ENCODE peak calls at places on chromosomes 5 and 9, in five cellular contexts. One of them, this sample, is unnamed.

GRCh38 chr9:95192631-95193030 is 124.9 kb downstream of the FANCC start:
- DNase-seq in 8988T: no peak
- DNase-seq in fibroblast of mammary gland: no peak
- DNase-seq in activated CD4-positive, alpha-beta T cell treated with anti-CD3 and anti-CD28 coated beads for 1 hour: no peak
- DNase-seq in AML-193: no peak
- DNase-seq in this sample: no peak

GRCh38 chr5:112975721-112976431 is 722 bp upstream of the DCP2 start:
- DNase-seq in 8988T: no peak
- DNase-seq in fibroblast of mammary gland: no peak
- DNase-seq in activated CD4-positive, alpha-beta T cell treated with anti-CD3 and anti-CD28 coated beads for 1 hour: no peak
- DNase-seq in AML-193: peak
- DNase-seq in this sample: no peak

GRCh38 chr9:21579209-21579608 is 97.1 kb upstream of the IFNE start:
- DNase-seq in 8988T: no peak
- DNase-seq in fibroblast of mammary gland: no peak
- DNase-seq in activated CD4-positive, alpha-beta T cell treated with anti-CD3 and anti-CD28 coated beads for 1 hour: no peak
- DNase-seq in AML-193: no peak
- DNase-seq in this sample: peak

GRCh38 chr5:73031839-73032238 is 76.0 kb downstream of the FCHO2 start:
- DNase-seq in 8988T: no peak
- DNase-seq in fibroblast of mammary gland: peak
- DNase-seq in activated CD4-positive, alpha-beta T cell treated with anti-CD3 and anti-CD28 coated beads for 1 hour: no peak
- DNase-seq in AML-193: no peak
- DNase-seq in this sample: peak

GRCh38 chr5:59661939-59662615 is 231.4 kb downstream of the PDE4D start:
- DNase-seq in 8988T: no peak
- DNase-seq in fibroblast of mammary gland: no peak
- DNase-seq in activated CD4-positive, alpha-beta T cell treated with anti-CD3 and anti-CD28 coated beads for 1 hour: no peak
- DNase-seq in AML-193: no peak
- DNase-seq in this sample: no peak

GRCh38 chr5:6743161-6743560 is 29.9 kb downstream of the TENT4A start:
- DNase-seq in 8988T: no peak
- DNase-seq in fibroblast of mammary gland: no peak
- DNase-seq in activated CD4-positive, alpha-beta T cell treated with anti-CD3 and anti-CD28 coated beads for 1 hour: no peak
- DNase-seq in AML-193: no peak
- DNase-seq in this sample: no peak

GRCh38 chr5:5178580-5178979 is 38.5 kb downstream of the ADAMTS16 start:
- DNase-seq in 8988T: no peak
- DNase-seq in fibroblast of mammary gland: no peak
- DNase-seq in activated CD4-positive, alpha-beta T cell treated with anti-CD3 and anti-CD28 coated beads for 1 hour: no peak
- DNase-seq in AML-193: no peak
- DNase-seq in this sample: no peak

GRCh38 chr5:156326718-156327259 is at the start of gene SGCD:
- DNase-seq in 8988T: no peak
- DNase-seq in fibroblast of mammary gland: peak
- DNase-seq in activated CD4-positive, alpha-beta T cell treated with anti-CD3 and anti-CD28 coated beads for 1 hour: no peak
- DNase-seq in AML-193: no peak
- DNase-seq in this sample: peak

GRCh38 chr5:39495294-39495693 is 70.5 kb upstream of the DAB2 start:
- DNase-seq in 8988T: no peak
- DNase-seq in fibroblast of mammary gland: no peak
- DNase-seq in activated CD4-positive, alpha-beta T cell treated with anti-CD3 and anti-CD28 coated beads for 1 hour: no peak
- DNase-seq in AML-193: no peak
- DNase-seq in this sample: no peak

GRCh38 chr5:176899296-176899891 is at the start of gene HK3:
- DNase-seq in 8988T: no peak
- DNase-seq in fibroblast of mammary gland: no peak
- DNase-seq in activated CD4-positive, alpha-beta T cell treated with anti-CD3 and anti-CD28 coated beads for 1 hour: no peak
- DNase-seq in AML-193: peak
- DNase-seq in this sample: no peak

This sample was measured in IMR-90.